ENCODE peak calls at places on chromosomes 1 and 21, in ten cellular contexts. I is HT-29, X is EH, W is neural crest cell, G is nephron progenitor cell, N is fibroblast of villous mesenchyme, B is substantia nigra, D is NCI-H446, J is ureter, F is left kidney. S is an unnamed sample.

GRCh38 chr1:203663820-203664219 is 37.2 kb downstream of the ATP2B4 start:
- DNase-seq in W (no peak), N (peak), B (no peak), I (no peak), D (no peak), J (no peak), F (no peak), X (peak), G (no peak), S (no peak)

GRCh38 chr1:196637606-196638005 is 14.2 kb upstream of the CFH start:
- DNase-seq in J (no peak), B (no peak), N (no peak), F (no peak), X (no peak), W (no peak), G (no peak), D (no peak), I (no peak), S (no peak)

GRCh38 chr1:3664700-3665375 is 12.5 kb downstream of the TP73 start:
- DNase-seq in D (no peak), X (no peak), B (no peak), W (no peak), F (no peak), J (no peak), N (no peak), G (no peak), I (no peak), S (no peak)

GRCh38 chr1:91889717-91890459 is 3.9 kb upstream of the TGFBR3 start:
- DNase-seq in D (no peak), I (peak), B (no peak), N (peak), G (no peak), J (no peak), W (no peak), X (peak), F (no peak), S (no peak)

GRCh38 chr1:246107516-246108277 is 399.4 kb downstream of the SMYD3 start:
- DNase-seq in X (peak), D (no peak), B (no peak), J (no peak), I (no peak), W (no peak), F (no peak), N (no peak), G (no peak), S (no peak)

GRCh38 chr1:26471201-26471497 is 1.1 kb upstream of the HMGN2 start:
- DNase-seq in G (no peak), B (no peak), J (no peak), N (no peak), F (no peak), W (no peak), I (no peak), X (no peak), D (no peak), S (no peak)

GRCh38 chr1:177909416-177909815 is 60.4 kb downstream of the SEC16B start:
- DNase-seq in W (no peak), X (no peak), D (no peak), I (no peak), J (no peak), F (no peak), N (no peak), G (no peak), B (no peak), S (no peak)

GRCh38 chr1:186849824-186850223 is 21.1 kb downstream of the PLA2G4A start:
- DNase-seq in B (no peak), W (no peak), G (no peak), I (no peak), D (no peak), X (no peak), N (no peak), J (no peak), F (no peak), S (no peak)

GRCh38 chr21:29649370-29649963 is 290.3 kb downstream of the GRIK1 start:
- DNase-seq in X (no peak), D (no peak), B (no peak), F (no peak), W (no peak), I (no peak), J (no peak), N (peak), G (no peak), S (no peak)